ENCODE peak calls at places on chromosomes 6 and 20, in seven cellular contexts. R is ovary, T is GM12865, Q is AG09309, O is lower lobe of right lung, Y is left ventricle myocardium inferior, D is heart left ventricle. L is an unnamed sample.

GRCh38 chr6:111596784-111597183 is 8.9 kb downstream of the TRAF3IP2 start:
- DNase-seq in Q (no peak), T (no peak), R (no peak), D (no peak), Y (no peak), O (no peak), L (no peak)

GRCh38 chr20:48471734-48472408 is 355.9 kb downstream of the PREX1 start:
- DNase-seq in Q (no peak), O (no peak), Y (no peak), T (no peak), R (no peak), D (no peak), L (no peak)

GRCh38 chr6:110329729-110330436 is 28.3 kb downstream of the METTL24 start:
- DNase-seq in Q (no peak), D (no peak), Y (no peak), T (no peak), R (peak; percentile 54), O (no peak), L (peak; percentile 67)

GRCh38 chr6:54084234-54084633 is 27.0 kb upstream of the MLIP start:
- DNase-seq in Y (no peak), O (no peak), T (no peak), D (no peak), Q (no peak), R (no peak), L (no peak)

GRCh38 chr20:11676618-11677289 is 240.9 kb upstream of the BTBD3 start:
- DNase-seq in Y (no peak), T (peak; percentile 12), D (peak; percentile 34), R (no peak), Q (peak; percentile 5), O (no peak), L (peak; percentile 68)

GRCh38 chr6:21908117-21908848 is 314.7 kb downstream of the SOX4 start:
- DNase-seq in O (no peak), T (no peak), R (no peak), D (no peak), Y (no peak), Q (no peak), L (no peak)

GRCh38 chr6:48959401-48960060 is 503.5 kb downstream of the MMUT start:
- DNase-seq in Q (no peak), T (no peak), R (no peak), D (no peak), O (no peak), Y (no peak), L (no peak)

GRCh38 chr6:109183109-109183508 is 87.8 kb downstream of the CEP57L1 start:
- DNase-seq in O (no peak), R (no peak), D (no peak), Y (no peak), T (peak; percentile 9), Q (no peak), L (no peak)

GRCh38 chr6:1527098-1527497 is 82.6 kb upstream of the FOXC1 start:
- DNase-seq in Y (peak; percentile 65), D (peak; percentile 62), Q (no peak), R (peak; percentile 39), T (peak; percentile 33), O (no peak), L (peak; percentile 77)

GRCh38 chr6:107657755-107658461 is 166.2 kb downstream of the SCML4 start:
- DNase-seq in O (peak; percentile 79), D (peak; percentile 49), T (peak; percentile 97), R (no peak), Q (no peak), Y (peak; percentile 29), L (peak; percentile 88)

DNA sequence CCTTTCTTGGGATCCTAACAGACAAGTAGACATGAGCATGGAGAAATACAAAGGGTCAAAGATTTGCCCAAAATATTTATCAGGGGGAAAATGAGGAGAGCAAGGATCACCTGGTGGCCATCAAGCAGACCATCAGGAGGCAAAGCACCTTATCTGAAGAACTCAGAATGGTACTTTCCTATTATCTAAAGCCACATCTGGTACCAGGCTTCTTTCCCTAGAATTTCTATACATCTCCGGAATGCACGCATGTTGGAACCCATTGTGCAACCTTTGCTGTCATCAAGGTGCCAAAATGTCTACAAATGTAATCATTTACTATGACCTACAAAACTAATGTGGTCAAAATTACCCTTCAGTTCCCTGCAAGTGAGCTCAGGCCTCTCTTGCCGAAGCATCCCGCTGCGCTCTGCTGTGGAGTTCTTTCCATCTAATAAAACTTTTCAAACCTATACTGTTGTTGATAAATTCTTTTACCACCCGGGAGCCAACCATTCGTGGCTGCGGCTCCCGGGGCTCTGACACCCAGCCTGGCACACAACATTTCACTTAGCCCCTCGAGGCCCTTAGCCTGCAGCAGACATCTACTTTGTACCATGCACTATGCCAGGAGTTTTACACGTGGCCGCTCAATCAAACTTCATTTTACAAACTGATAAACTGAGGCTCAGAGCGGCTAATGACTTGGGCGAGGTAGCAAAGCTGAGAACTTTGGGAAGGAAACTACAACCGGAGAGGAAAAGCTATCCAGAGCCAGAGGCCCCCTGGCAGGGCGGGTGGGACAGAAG is 3.8 kb upstream of the CPXM1 start:
- DNase-seq in O (no peak), R (no peak), D (no peak), Y (no peak), T (no peak), Q (no peak), L (no peak)
- H3K4me3 ChIP-seq in O (no peak overlapping the region), R (no peak overlapping the region), D (no peak overlapping the region), Y (no peak overlapping the region), T (no peak overlapping the region), Q (no peak overlapping the region), L (no peak overlapping the region)

GRCh38 chr20:17635320-17635673 is 46.7 kb downstream of the RRBP1 start:
- DNase-seq in R (no peak), T (no peak), O (no peak), D (no peak), Q (no peak), Y (no peak), L (no peak)

GRCh38 chr20:17633221-17633849 is 48.7 kb downstream of the RRBP1 start:
- DNase-seq in Y (no peak), T (no peak), D (no peak), O (no peak), Q (no peak), R (no peak), L (no peak)

GRCh38 chr20:17634666-17635319 is 47.2 kb downstream of the RRBP1 start:
- DNase-seq in Y (no peak), D (peak; percentile 52), O (peak; percentile 70), Q (no peak), R (peak; percentile 88), T (no peak), L (peak; percentile 15)

GRCh38 chr20:17635846-17636245 is 46.2 kb downstream of the RRBP1 start:
- DNase-seq in R (peak; percentile 84), D (no peak), O (no peak), Y (no peak), Q (no peak), T (no peak), L (peak; percentile 33)

GRCh38 chr20:17633850-17634500 is 48.1 kb downstream of the RRBP1 start:
- DNase-seq in Y (no peak), Q (no peak), O (no peak), R (peak; percentile 67), D (no peak), T (no peak), L (no peak)
- H3K4me3 ChIP-seq in Y (no peak overlapping the region), Q (no peak overlapping the region), O (no peak overlapping the region), R (no peak overlapping the region), D (no peak overlapping the region), T (no peak overlapping the region), L (no peak overlapping the region)

DNA sequence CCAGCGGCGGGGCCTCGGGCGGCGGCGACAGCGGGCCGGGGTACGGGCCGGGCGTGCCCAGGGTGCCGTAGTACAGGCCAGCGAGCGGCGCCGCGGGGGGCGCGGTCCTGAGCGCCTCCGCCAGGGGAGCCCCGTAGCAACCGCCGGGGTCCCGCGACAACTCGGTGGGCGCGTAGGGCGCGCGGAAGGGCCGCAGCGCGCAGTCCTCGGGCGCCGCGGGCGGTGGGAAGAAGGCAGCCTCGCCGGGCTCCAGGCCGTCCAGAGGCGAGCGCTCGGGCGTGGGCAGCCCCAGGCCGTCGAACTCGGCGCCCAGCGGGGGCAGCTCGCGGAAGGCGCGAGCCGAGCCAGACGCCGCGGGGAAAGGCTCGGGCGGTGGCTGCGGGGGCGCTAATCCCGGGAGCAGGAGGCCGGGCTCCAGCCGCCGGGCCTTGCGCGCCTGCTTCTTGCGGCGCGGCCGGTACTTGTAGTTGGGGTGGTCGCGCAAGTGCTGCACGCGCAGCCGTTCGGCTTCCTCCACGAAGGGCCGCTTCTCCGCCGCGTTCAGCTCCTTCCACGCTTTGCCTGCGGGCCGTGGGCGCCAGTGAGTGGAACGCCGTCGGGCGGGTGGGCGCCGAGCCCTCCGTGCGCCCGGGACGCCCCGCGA is 916 bp downstream of the SOX18 start:
- DNase-seq in Q (no peak), T (no peak), Y (no peak), D (no peak), O (no peak), R (no peak), L (no peak)
- H3K4me3 ChIP-seq in Q (no peak overlapping the region), T (no peak overlapping the region), Y (peak overlapping the region; percentile 71), D (peak overlapping the region; percentile 91), O (peak overlapping the region; percentile 58), R (no peak overlapping the region), L (no peak overlapping the region)

DNA sequence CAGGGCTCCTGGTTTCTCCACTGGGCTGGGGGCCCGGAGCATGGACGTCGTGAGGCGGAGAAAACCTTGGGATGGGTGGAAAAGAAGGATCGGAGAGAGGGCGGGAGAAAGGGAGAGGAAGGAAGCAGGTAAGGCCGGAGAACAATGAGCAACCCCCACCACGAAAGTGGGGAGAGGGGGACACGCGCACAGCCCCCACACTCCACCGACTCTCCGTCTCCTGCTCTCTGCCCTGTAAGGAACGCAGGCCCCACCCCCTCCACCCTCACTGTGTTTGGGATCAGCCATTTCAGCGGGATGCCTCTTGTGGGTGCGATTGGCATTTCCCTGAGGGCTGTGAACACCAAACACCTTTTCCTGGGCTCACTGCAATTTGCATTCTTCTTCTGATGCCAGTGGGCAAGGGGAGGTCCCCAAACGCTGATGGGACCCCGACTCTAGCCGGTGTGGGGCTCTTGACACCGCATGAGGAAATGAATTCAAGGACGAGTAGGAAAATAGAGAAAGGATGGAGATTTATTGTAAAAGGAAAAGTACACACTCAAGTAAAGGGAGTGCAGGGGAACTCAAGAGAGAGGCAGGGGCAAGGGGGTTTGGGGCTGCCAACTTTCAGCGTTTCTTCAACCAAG is 13.0 kb upstream of the RAET1L start:
- DNase-seq in R (no peak), D (no peak), Q (no peak), O (no peak), Y (no peak), T (no peak), L (no peak)
- H3K4me3 ChIP-seq in R (no peak overlapping the region), D (peak overlapping the region; percentile 25), Q (no peak overlapping the region), O (peak overlapping the region; percentile 23), Y (peak overlapping the region; percentile 49), T (no peak overlapping the region), L (no peak overlapping the region)

L was measured in choroid plexus epithelial cell.